ENCODE peak calls at places on chromosomes 11 and 22, in nine cellular contexts. R, N, W, Z, M, T, O, C and F are unnamed samples.

GRCh38 chr22:45604239-45604711 is 67.4 kb upstream of the ATXN10 start:
- DNase-seq in N (no peak), M (peak), O (no peak), T (no peak), R (no peak), Z (no peak), C (no peak), W (peak), F (no peak)

GRCh38 chr11:14539867-14540475 is 19.8 kb upstream of the PSMA1 start:
- DNase-seq in M (no peak), W (no peak), R (peak), O (no peak), C (no peak), Z (no peak), N (no peak), T (peak), F (no peak)

GRCh38 chr22:27682438-27682837 is 119.1 kb downstream of the MN1 start:
- DNase-seq in T (no peak), M (no peak), N (no peak), O (no peak), R (no peak), Z (no peak), W (no peak), C (no peak), F (no peak)

GRCh38 chr11:66744485-66745355 is 15.7 kb upstream of the SPTBN2 start:
- DNase-seq in O (peak), N (peak), W (peak), C (no peak), R (peak), Z (peak), M (peak), T (peak), F (peak)

GRCh38 chr11:69983571-69983877 is 94.6 kb upstream of the ANO1 start:
- DNase-seq in M (peak), O (no peak), C (no peak), W (no peak), R (no peak), T (no peak), N (no peak), Z (no peak), F (no peak)

GRCh38 chr11:72735495-72736027 is 16.6 kb downstream of the ARAP1 start:
- DNase-seq in R (peak), N (peak), M (no peak), T (no peak), Z (no peak), O (no peak), W (no peak), C (no peak), F (no peak)

GRCh38 chr22:20319041-20319744 is 667 bp downstream of the DGCR6L start:
- DNase-seq in Z (no peak), C (no peak), M (no peak), N (no peak), T (peak), W (peak), O (no peak), R (no peak), F (no peak)

GRCh38 chr11:130161441-130161840 is 1.9 kb downstream of the ST14 start:
- DNase-seq in T (no peak), O (no peak), M (no peak), R (no peak), C (no peak), Z (no peak), N (no peak), W (no peak), F (no peak)

GRCh38 chr11:120096756-120097191 is 41.1 kb downstream of the TRIM29 start:
- DNase-seq in T (no peak), M (peak), Z (no peak), N (no peak), O (no peak), C (no peak), W (no peak), R (no peak), F (no peak)

GRCh38 chr11:13721760-13722159 is 53.3 kb downstream of the FAR1 start:
- DNase-seq in N (no peak), W (no peak), Z (no peak), R (peak), M (no peak), C (no peak), O (no peak), T (no peak), F (no peak)

GRCh38 chr22:50581031-50581949 is 1.4 kb downstream of the CHKB start:
- DNase-seq in T (no peak), Z (no peak), R (no peak), M (no peak), O (no peak), C (no peak), W (no peak), N (no peak), F (no peak)

GRCh38 chr22:47567741-47568140 is 805.3 kb downstream of the TBC1D22A start:
- DNase-seq in Z (no peak), C (no peak), N (no peak), O (no peak), M (no peak), T (no peak), W (no peak), R (peak), F (no peak)

GRCh38 chr22:31241200-31241599 is 29.1 kb downstream of the LIMK2 start:
- DNase-seq in M (no peak), T (no peak), R (no peak), O (no peak), Z (no peak), W (no peak), C (no peak), N (no peak), F (no peak)

GRCh38 chr22:43031617-43032016 is 16.7 kb upstream of the PACSIN2 start:
- DNase-seq in W (no peak), C (no peak), R (no peak), M (no peak), Z (no peak), N (no peak), T (no peak), O (no peak), F (no peak)

GRCh38 chr11:34653851-34654490 is 33.1 kb downstream of the EHF start:
- DNase-seq in R (peak), C (no peak), N (peak), T (peak), O (no peak), W (peak), Z (no peak), M (peak), F (no peak)

GRCh38 chr11:12287009-12287373 is 90.4 kb upstream of the PARVA start:
- DNase-seq in Z (peak), N (peak), M (no peak), O (peak), T (peak), W (no peak), R (peak), C (no peak), F (no peak)

GRCh38 chr11:1300569-1301187 is 8.8 kb downstream of the TOLLIP start:
- DNase-seq in O (peak), T (peak), W (peak), N (no peak), Z (no peak), M (no peak), R (no peak), C (no peak), F (no peak)

GRCh38 chr11:45665206-45665932 is at the start of gene CHST1:
- DNase-seq in R (no peak), M (peak), T (peak), N (peak), W (peak), C (no peak), Z (no peak), O (peak), F (peak)

GRCh38 chr11:47185305-47186075 is 744 bp downstream of the PACSIN3 start:
- DNase-seq in M (no peak), R (peak), O (peak), C (no peak), W (peak), Z (no peak), N (peak), T (peak), F (no peak)

GRCh38 chr22:35627267-35628041 is 10.3 kb upstream of the MB start:
- DNase-seq in C (no peak), Z (peak), R (peak), W (peak), M (peak), O (peak), T (peak), N (peak), F (peak)

GRCh38 chr11:121740902-121741301 is 288.1 kb upstream of the SORL1-AS1 start:
- DNase-seq in M (no peak), Z (no peak), N (no peak), C (no peak), R (no peak), O (no peak), W (no peak), T (no peak), F (no peak)

GRCh38 chr11:113234888-113235287 is 79.5 kb upstream of the TTC12 start:
- DNase-seq in W (no peak), T (no peak), O (no peak), M (no peak), Z (no peak), R (no peak), N (no peak), C (no peak), F (no peak)

GRCh38 chr11:61118406-61118805 is 16.1 kb downstream of the CD5 start:
- DNase-seq in Z (no peak), T (no peak), N (no peak), R (no peak), C (no peak), W (peak), O (no peak), M (peak), F (no peak)

GRCh38 chr22:33962409-33962808 is 42.1 kb upstream of the LARGE1 start:
- DNase-seq in O (no peak), T (no peak), M (no peak), Z (no peak), N (no peak), W (no peak), C (no peak), R (no peak), F (no peak)